ENCODE peak calls at places on chromosomes 16 and 17, in four cellular contexts. V is NCI-H2081; Z is activated CD8-positive, alpha-beta memory T cell treated with anti-CD3 and anti-CD28 coated beads, Interleukin-2, amount 50 U/mL, for 48 hours; G is CD4-positive, CD25-positive, alpha-beta regulatory T cell. N is an unnamed sample.

GRCh38 chr16:9141813-9142212 is 50.4 kb downstream of the HAPSTR1 start:
- DNase-seq in Z (no peak), V (no peak), G (no peak), N (no peak)

GRCh38 chr17:57009737-57010445 is 32.0 kb downstream of the SCPEP1 start:
- DNase-seq in G (peak; percentile 73), Z (peak; percentile 66), V (peak; percentile 27), N (peak; percentile 20)

GRCh38 chr17:50060951-50061712 is 5.2 kb downstream of the ITGA3 start:
- DNase-seq in V (no peak), Z (no peak), G (no peak), N (no peak)

GRCh38 chr17:42347198-42347597 is 41.0 kb downstream of the STAT3 start:
- DNase-seq in V (no peak), Z (no peak), G (no peak), N (no peak)

GRCh38 chr17:1087381-1088241 is 90.7 kb downstream of the TIMM22 start:
- DNase-seq in G (no peak), V (peak; percentile 86), Z (no peak), N (no peak)

GRCh38 chr16:67555795-67556212 is 6.5 kb upstream of the CTCF start:
- DNase-seq in V (no peak), G (peak; percentile 86), Z (no peak), N (peak; percentile 40)

GRCh38 chr16:22786691-22787090 is 27.3 kb upstream of the HS3ST2 start:
- DNase-seq in V (no peak), Z (no peak), G (no peak), N (no peak)

GRCh38 chr17:32157225-32157624 is 14.9 kb downstream of the RHOT1 start:
- DNase-seq in Z (no peak), G (no peak), V (no peak), N (no peak)

GRCh38 chr17:28494445-28495188 is 11.5 kb upstream of the FOXN1 start:
- DNase-seq in V (peak; percentile 21), G (peak; percentile 65), Z (peak; percentile 93), N (peak; percentile 63)

GRCh38 chr17:8287651-8288335 is 677 bp upstream of the RANGRF start:
- DNase-seq in Z (no peak), V (peak; percentile 21), G (no peak), N (no peak)

GRCh38 chr16:65318590-65319267 is 196.9 kb upstream of the CDH11 start:
- DNase-seq in G (no peak), Z (no peak), V (no peak), N (no peak)

N was measured in central memory CD4-positive, alpha-beta T cell.